ENCODE peak calls at places on chromosomes 16 and 17, in four cellular contexts. H, F, K and E are unnamed samples.

GRCh38 chr17:67658265-67658664 is 59.5 kb upstream of the NOL11 start:
- DNase-seq in H (no peak), F (no peak), K (no peak), E (no peak)

GRCh38 chr17:74646231-74646630 is 22.7 kb upstream of the CD300E start:
- DNase-seq in H (no peak), F (no peak), K (no peak), E (no peak)

GRCh38 chr16:89993971-89994370 is 25.3 kb downstream of the DBNDD1 start:
- DNase-seq in H (no peak), F (no peak), K (no peak), E (no peak)

GRCh38 chr17:77354721-77355455 is 214.1 kb downstream of the SEC14L1 start:
- DNase-seq in H (peak), F (peak), K (no peak), E (no peak)

GRCh38 chr16:29710227-29711219 is 31.5 kb downstream of the QPRT start:
- DNase-seq in H (peak), F (peak), K (no peak), E (peak)

GRCh38 chr17:50322271-50322670 is 23.7 kb upstream of the XYLT2 start:
- DNase-seq in H (no peak), F (no peak), K (no peak), E (no peak)

GRCh38 chr17:65504141-65504540 is 57.3 kb downstream of the AXIN2 start:
- DNase-seq in H (no peak), F (no peak), K (no peak), E (no peak)

GRCh38 chr16:746637-747036 is 5.8 kb upstream of the CIAO3 start:
- DNase-seq in H (no peak), F (no peak), K (no peak), E (no peak)

GRCh38 chr17:50529849-50530248 is 2.7 kb upstream of the EPN3 start:
- DNase-seq in H (no peak), F (no peak), K (no peak), E (no peak)

GRCh38 chr17:63039899-63040602 is 74.0 kb downstream of the TANC2 start:
- DNase-seq in H (no peak), F (peak), K (no peak), E (no peak)

GRCh38 chr17:35713069-35713728 is 18.2 kb upstream of the RASL10B start:
- DNase-seq in H (no peak), F (no peak), K (no peak), E (no peak)

GRCh38 chr16:89171216-89172170 is at the start of gene CDH15:
- DNase-seq in H (peak), F (peak), K (peak), E (peak)

GRCh38 chr17:43359469-43360105 is 39.2 kb upstream of the ARL4D start:
- DNase-seq in H (no peak), F (no peak), K (no peak), E (no peak)

GRCh38 chr17:78935419-78936323 is 10.5 kb upstream of the TIMP2 start:
- DNase-seq in H (peak), F (peak), K (no peak), E (no peak)

GRCh38 chr17:76561799-76562268 is 22.0 kb downstream of the PRCD start:
- DNase-seq in H (peak), F (no peak), K (no peak), E (no peak)

GRCh38 chr16:86180244-86180643 is 281.3 kb downstream of the IRF8 start:
- DNase-seq in H (no peak), F (no peak), K (no peak), E (no peak)

GRCh38 chr17:15996322-15996721 is 3.2 kb downstream of the ZSWIM7 start:
- DNase-seq in H (no peak), F (no peak), K (no peak), E (no peak)

GRCh38 chr17:71023631-71024030 is 854.3 kb downstream of the KCNJ2 start:
- DNase-seq in H (peak), F (peak), K (no peak), E (peak)

GRCh38 chr17:50277357-50277754 is 3.1 kb downstream of the TMEM92 start:
- DNase-seq in H (no peak), F (no peak), K (no peak), E (no peak)

GRCh38 chr17:76281573-76282371 is 16.6 kb downstream of the UBALD2 start:
- DNase-seq in H (no peak), F (no peak), K (no peak), E (peak)

GRCh38 chr17:76822184-76822778 is 45.9 kb upstream of the MGAT5B start:
- DNase-seq in H (no peak), F (no peak), K (no peak), E (no peak)

GRCh38 chr17:17385502-17385901 is 82.3 kb downstream of the NT5M start:
- DNase-seq in H (no peak), F (no peak), K (no peak), E (no peak)

GRCh38 chr17:4988168-4988567 is 693 bp upstream of the CAMTA2 start:
- DNase-seq in H (no peak), F (no peak), K (no peak), E (no peak)

GRCh38 chr17:79685121-79685520 is 45.6 kb upstream of the ENPP7 start:
- DNase-seq in H (no peak), F (no peak), K (no peak), E (no peak)

GRCh38 chr17:9178319-9178718 is 157.0 kb downstream of the NTN1 start:
- DNase-seq in H (no peak), F (no peak), K (no peak), E (no peak)

GRCh38 chr16:9097266-9098219 is 6.1 kb downstream of the HAPSTR1 start:
- DNase-seq in H (no peak), F (no peak), K (no peak), E (no peak)

GRCh38 chr17:56765449-56765848 is 68.3 kb downstream of the C17orf67 start:
- DNase-seq in H (no peak), F (no peak), K (no peak), E (no peak)

GRCh38 chr16:53945996-53946395 is 242.0 kb downstream of the FTO start:
- DNase-seq in H (no peak), F (no peak), K (no peak), E (no peak)

GRCh38 chr17:82940226-82941020 is 100.6 kb upstream of the ZNF750 start:
- DNase-seq in H (no peak), F (no peak), K (no peak), E (no peak)

GRCh38 chr17:57518587-57519118 is 226.4 kb downstream of the CCDC182 start:
- DNase-seq in H (no peak), F (no peak), K (no peak), E (peak)

GRCh38 chr17:80783461-80783860 is 208.2 kb upstream of the CHMP6 start:
- DNase-seq in H (no peak), F (no peak), K (no peak), E (no peak)